ENCODE peak calls at places on chromosomes 16 and 17, in four cellular contexts. T is epithelial cell of esophagus, P is mesothelial cell of epicardium, E is pancreas. M is an unnamed sample.

GRCh38 chr16:20175358-20175757 is 101.7 kb upstream of the GPR139 start:
- DNase-seq in T (no peak), P (no peak), E (no peak), M (no peak)

GRCh38 chr17:81338301-81339179 is 43.4 kb upstream of the SLC38A10 start:
- DNase-seq in P (no peak), T (no peak), E (no peak), M (no peak)

GRCh38 chr17:80720624-80721577 is 176.3 kb downstream of the RPTOR start:
- DNase-seq in E (peak), T (peak), P (no peak), M (no peak)

GRCh38 chr17:78979780-78980623 is at the start of gene LGALS3BP:
- DNase-seq in T (peak), E (peak), P (peak), M (no peak)

GRCh38 chr17:65514082-65514481 is 47.4 kb downstream of the AXIN2 start:
- DNase-seq in P (no peak), E (no peak), T (peak), M (no peak)

GRCh38 chr17:74778960-74779359 is 2.8 kb upstream of the NAT9 start:
- DNase-seq in E (no peak), T (no peak), P (no peak), M (no peak)

GRCh38 chr17:64045176-64045575 is 24.7 kb upstream of the ICAM2 start:
- DNase-seq in P (no peak), E (no peak), T (no peak), M (no peak)

GRCh38 chr17:65359016-65359415 is 202.4 kb downstream of the AXIN2 start:
- DNase-seq in T (peak), P (no peak), E (no peak), M (no peak)

GRCh38 chr17:63702223-63702577 is 2.3 kb upstream of the LIMD2 start:
- DNase-seq in P (no peak), T (no peak), E (no peak), M (peak)

GRCh38 chr17:42286411-42287295 is 1.6 kb upstream of the STAT5A start:
- DNase-seq in E (no peak), T (peak), P (no peak), M (no peak)

GRCh38 chr17:29069526-29070041 is 26.6 kb downstream of the PIPOX start:
- DNase-seq in P (no peak), E (no peak), T (peak), M (no peak)

GRCh38 chr17:16027708-16028584 is 28.3 kb downstream of the TTC19 start:
- DNase-seq in P (no peak), E (no peak), T (peak), M (peak)

GRCh38 chr17:17906418-17907215 is 65.6 kb downstream of the TOM1L2 start:
- DNase-seq in E (no peak), T (no peak), P (no peak), M (no peak)

GRCh38 chr16:56042416-56042815 is 148.9 kb upstream of the GNAO1 start:
- DNase-seq in E (no peak), P (no peak), T (no peak), M (no peak)

GRCh38 chr16:4859190-4859899 is 12.1 kb downstream of the UBN1 start:
- DNase-seq in T (peak), E (no peak), P (no peak), M (no peak)

GRCh38 chr16:301950-302349 is 19.0 kb downstream of the PDIA2 start:
- DNase-seq in P (no peak), E (no peak), T (no peak), M (no peak)

GRCh38 chr16:85903576-85903975 is 4.6 kb downstream of the IRF8 start:
- DNase-seq in E (no peak), T (no peak), P (no peak), M (no peak)

DNA sequence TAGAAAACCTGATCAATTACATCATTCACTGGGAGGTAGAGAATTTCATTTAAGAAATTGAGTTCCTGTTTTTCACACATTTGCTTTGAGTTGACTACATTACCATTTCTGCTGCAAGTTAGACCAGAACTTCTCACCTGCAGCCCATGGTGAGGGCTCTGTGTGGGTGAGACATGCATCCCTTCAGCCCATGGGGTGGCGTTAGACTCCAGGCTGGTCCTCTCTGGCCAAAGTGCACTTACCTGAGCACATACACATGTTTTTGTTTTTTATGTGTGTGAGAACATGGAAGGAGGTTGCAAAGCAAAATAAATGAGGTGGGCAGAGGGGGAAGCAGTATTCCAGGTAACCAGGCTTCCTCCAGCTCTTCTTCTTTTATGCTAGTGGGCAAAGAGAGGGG is 470.2 kb downstream of the PMP22 start:
- DNase-seq in P (no peak), E (no peak), T (no peak), M (no peak)
- TF ChIP-seq CTCF in P (no peak), E (no peak), T (no peak), M (no peak)

GRCh38 chr16:50881331-50881830 is 139.5 kb downstream of the CYLD start:
- DNase-seq in E (no peak), P (no peak), T (no peak), M (no peak)

GRCh38 chr16:50881953-50882352 is 140.1 kb downstream of the CYLD start:
- DNase-seq in T (no peak), P (no peak), E (no peak), M (no peak)

GRCh38 chr16:50880926-50881325 is 139.0 kb downstream of the CYLD start:
- DNase-seq in T (no peak), E (no peak), P (no peak), M (no peak)

GRCh38 chr16:50887500-50887899 is 145.6 kb downstream of the CYLD start:
- DNase-seq in P (no peak), T (no peak), E (no peak), M (no peak)

GRCh38 chr16:50884066-50884860 is 142.4 kb downstream of the CYLD start:
- DNase-seq in T (no peak), E (no peak), P (no peak), M (peak)
- TF ChIP-seq CTCF in T (peak), E (no peak), P (no peak), M (peak)

GRCh38 chr17:1865252-1866037 is 35.6 kb downstream of the RPA1 start:
- DNase-seq in T (peak), E (peak), P (no peak), M (peak)
- TF ChIP-seq CTCF in T (peak), E (peak), P (no peak), M (peak)

DNA sequence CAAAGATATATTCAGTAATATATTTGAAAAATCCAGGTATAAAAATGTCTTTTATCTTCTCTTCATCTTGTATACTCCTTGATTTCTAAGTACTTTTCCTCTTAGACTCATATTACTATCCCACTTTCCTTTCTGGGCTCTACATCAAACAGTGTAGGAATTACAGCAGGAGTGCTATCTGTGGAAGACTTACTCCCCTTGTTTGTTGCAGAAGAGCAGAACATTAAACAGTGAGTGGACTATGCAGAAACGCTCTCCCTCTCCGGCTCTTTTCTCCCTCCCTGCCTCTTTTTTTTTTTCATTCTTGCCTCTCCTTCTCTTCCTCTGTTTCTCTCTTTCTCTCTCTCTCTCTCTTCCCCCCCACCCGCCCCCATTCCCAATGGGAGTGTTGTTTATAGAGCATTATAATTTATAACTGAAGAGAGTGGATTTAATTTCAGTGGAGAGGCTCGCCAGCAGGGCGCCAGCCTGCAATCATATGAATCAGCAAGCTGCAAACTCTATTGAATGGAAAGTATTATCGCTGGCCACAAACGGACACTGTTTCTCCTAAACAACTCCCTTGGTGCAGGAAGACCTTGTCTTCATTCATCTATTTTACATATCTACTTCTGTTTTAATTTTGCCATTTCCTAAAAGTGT is 242.3 kb upstream of the TBX2 start:
- DNase-seq in T (peak), E (no peak), P (no peak), M (no peak)
- TF ChIP-seq CTCF in T (no peak), E (no peak), P (no peak), M (no peak)

GRCh38 chr16:74031551-74031950 is 265.1 kb upstream of the PSMD7 start:
- DNase-seq in E (no peak), T (no peak), P (no peak), M (no peak)

GRCh38 chr16:74035816-74036215 is 260.8 kb upstream of the PSMD7 start:
- DNase-seq in P (no peak), E (no peak), T (peak), M (no peak)

GRCh38 chr16:74029122-74029805 is 267.4 kb upstream of the PSMD7 start:
- DNase-seq in T (no peak), P (no peak), E (no peak), M (no peak)

GRCh38 chr16:74030000-74030399 is 266.6 kb upstream of the PSMD7 start:
- DNase-seq in T (no peak), P (no peak), E (no peak), M (no peak)

DNA sequence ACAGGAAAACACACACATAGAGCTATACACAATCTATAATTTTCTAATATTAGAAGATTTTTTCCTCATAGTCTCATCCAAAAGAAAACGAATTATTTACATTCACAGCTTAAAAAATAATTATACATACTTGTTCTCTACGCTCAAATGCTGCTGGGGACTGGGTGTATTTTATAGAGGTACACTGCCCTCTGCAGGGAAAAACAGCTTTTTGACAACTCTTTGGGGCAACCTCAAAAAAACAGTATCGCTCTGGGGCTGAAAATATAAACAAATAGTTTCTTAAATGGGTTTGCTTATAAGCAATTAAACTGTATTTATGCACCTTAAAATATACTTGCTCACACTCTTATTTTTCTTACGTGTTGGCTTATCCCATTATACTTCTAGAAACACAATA is 261.8 kb upstream of the PSMD7 start:
- DNase-seq in E (no peak), P (no peak), T (peak), M (no peak)
- TF ChIP-seq CTCF in E (no peak), P (no peak), T (peak), M (no peak)